ENCODE peak calls at places on chromosomes 3 and 15, in four cellular contexts. One of them, this sample, is unnamed.

GRCh38 chr15:100108846-100109245 is 232.9 kb downstream of the ADAMTS17 start:
- DNase-seq in upper lobe of right lung: no peak
- DNase-seq in HAP-1: no peak
- DNase-seq in HFFc6: no peak
- DNase-seq in this sample: no peak

GRCh38 chr3:126160243-126161210 is 19.9 kb downstream of the ALDH1L1 start:
- DNase-seq in HFFc6: no peak
- DNase-seq in HAP-1: no peak
- DNase-seq in upper lobe of right lung: no peak
- DNase-seq in this sample: no peak

GRCh38 chr3:57956119-57956832 is 51.9 kb upstream of the FLNB start:
- DNase-seq in HAP-1: no peak
- DNase-seq in HFFc6: peak; percentile 96
- DNase-seq in upper lobe of right lung: no peak
- DNase-seq in this sample: no peak

GRCh38 chr3:14497321-14497720 is 42.8 kb downstream of the GRIP2 start:
- DNase-seq in upper lobe of right lung: peak; percentile 46
- DNase-seq in HAP-1: no peak
- DNase-seq in HFFc6: no peak
- DNase-seq in this sample: no peak

GRCh38 chr3:181326637-181327223 is 337.2 kb upstream of the DNAJC19 start:
- DNase-seq in upper lobe of right lung: no peak
- DNase-seq in HFFc6: no peak
- DNase-seq in HAP-1: peak; percentile 53
- DNase-seq in this sample: peak; percentile 38

GRCh38 chr3:170579646-170580045 is 6.2 kb downstream of the SLC7A14 start:
- DNase-seq in HFFc6: no peak
- DNase-seq in upper lobe of right lung: no peak
- DNase-seq in HAP-1: no peak
- DNase-seq in this sample: no peak

GRCh38 chr3:4908066-4908768 is 71.0 kb upstream of the BHLHE40 start:
- DNase-seq in HFFc6: no peak
- DNase-seq in upper lobe of right lung: no peak
- DNase-seq in HAP-1: no peak
- DNase-seq in this sample: no peak

GRCh38 chr3:124752051-124752450 is 21.8 kb downstream of the UMPS start:
- DNase-seq in HFFc6: no peak
- DNase-seq in HAP-1: no peak
- DNase-seq in upper lobe of right lung: no peak
- DNase-seq in this sample: no peak

GRCh38 chr3:53221827-53222182 is 34.0 kb downstream of the TKT start:
- DNase-seq in upper lobe of right lung: no peak
- DNase-seq in HAP-1: no peak
- DNase-seq in HFFc6: no peak
- DNase-seq in this sample: no peak

GRCh38 chr3:168047190-168047795 is 48.4 kb downstream of the GOLIM4 start:
- DNase-seq in upper lobe of right lung: no peak
- DNase-seq in HFFc6: peak; percentile 87
- DNase-seq in HAP-1: peak; percentile 94
- DNase-seq in this sample: peak; percentile 90

GRCh38 chr3:100630664-100631063 is 21.3 kb downstream of the ADGRG7 start:
- DNase-seq in upper lobe of right lung: no peak
- DNase-seq in HFFc6: no peak
- DNase-seq in HAP-1: no peak
- DNase-seq in this sample: no peak

GRCh38 chr15:62121273-62122015 is 43.6 kb downstream of the C2CD4B start:
- DNase-seq in HFFc6: no peak
- DNase-seq in HAP-1: no peak
- DNase-seq in upper lobe of right lung: no peak
- DNase-seq in this sample: no peak

GRCh38 chr3:183800221-183800863 is 25.0 kb downstream of the MAP6D1 start:
- DNase-seq in upper lobe of right lung: no peak
- DNase-seq in HAP-1: no peak
- DNase-seq in HFFc6: no peak
- DNase-seq in this sample: no peak

GRCh38 chr3:13015286-13016082 is 57.7 kb downstream of the IQSEC1 start:
- DNase-seq in upper lobe of right lung: peak; percentile 81
- DNase-seq in HAP-1: no peak
- DNase-seq in HFFc6: no peak
- DNase-seq in this sample: no peak

GRCh38 chr15:62382046-62382445 is 217.0 kb upstream of the C2CD4B start:
- DNase-seq in upper lobe of right lung: no peak
- DNase-seq in HFFc6: no peak
- DNase-seq in HAP-1: no peak
- DNase-seq in this sample: no peak

GRCh38 chr3:8442993-8443670 is 58.5 kb upstream of the LMCD1 start:
- DNase-seq in HAP-1: no peak
- DNase-seq in HFFc6: no peak
- DNase-seq in upper lobe of right lung: no peak
- DNase-seq in this sample: no peak

GRCh38 chr15:84391191-84391590 is 155.6 kb downstream of the GOLGA6L4 start:
- DNase-seq in HFFc6: no peak
- DNase-seq in upper lobe of right lung: no peak
- DNase-seq in HAP-1: no peak
- DNase-seq in this sample: no peak

GRCh38 chr3:152505926-152506325 is 237.2 kb downstream of the MBNL1 start:
- DNase-seq in upper lobe of right lung: no peak
- DNase-seq in HFFc6: no peak
- DNase-seq in HAP-1: no peak
- DNase-seq in this sample: no peak

GRCh38 chr15:73899197-73900128 is 26.1 kb downstream of the TBC1D21 start:
- DNase-seq in HFFc6: no peak
- DNase-seq in upper lobe of right lung: no peak
- DNase-seq in HAP-1: no peak
- DNase-seq in this sample: no peak

This sample was measured in SW480.